ENCODE peak calls at places on chromosomes 6 and 20, in four cellular contexts. A is ovary, R is uterus, N is breast epithelium. B is an unnamed sample.

GRCh38 chr6:115058414-115059211 is 715.8 kb upstream of the HS3ST5 start:
- DNase-seq in A (no peak), R (no peak), N (no peak), B (no peak)

GRCh38 chr6:85047818-85048217 is 283.4 kb upstream of the TBX18 start:
- DNase-seq in A (no peak), R (no peak), N (no peak), B (no peak)

GRCh38 chr6:156719720-156720563 is 57.2 kb upstream of the ARID1B start:
- DNase-seq in A (peak; percentile 95), R (peak; percentile 93), N (peak; percentile 92), B (peak; percentile 90)

GRCh38 chr20:38165089-38165965 is at the start of gene TGM2:
- DNase-seq in A (peak; percentile 70), R (peak; percentile 85), N (no peak), B (peak; percentile 78)

GRCh38 chr6:94071835-94072234 is 652.5 kb upstream of the EPHA7 start:
- DNase-seq in A (no peak), R (no peak), N (no peak), B (no peak)

GRCh38 chr6:47721189-47721588 is 22.8 kb downstream of the ADGRF4 start:
- DNase-seq in A (no peak), R (no peak), N (no peak), B (no peak)

GRCh38 chr6:80214436-80215022 is 108.1 kb downstream of the BCKDHB start:
- DNase-seq in A (peak; percentile 24), R (no peak), N (no peak), B (peak; percentile 62)

GRCh38 chr6:13538084-13538483 is 36.3 kb upstream of the SIRT5 start:
- DNase-seq in A (no peak), R (no peak), N (no peak), B (no peak)

GRCh38 chr6:124961784-124962611 is at the start of gene RNF217:
- DNase-seq in A (peak; percentile 75), R (peak; percentile 73), N (peak; percentile 56), B (peak; percentile 55)
- TF ChIP-seq POLR2A in A (peak; percentile 50), R (peak; percentile 48), N (no peak), B (peak; percentile 53)

DNA sequence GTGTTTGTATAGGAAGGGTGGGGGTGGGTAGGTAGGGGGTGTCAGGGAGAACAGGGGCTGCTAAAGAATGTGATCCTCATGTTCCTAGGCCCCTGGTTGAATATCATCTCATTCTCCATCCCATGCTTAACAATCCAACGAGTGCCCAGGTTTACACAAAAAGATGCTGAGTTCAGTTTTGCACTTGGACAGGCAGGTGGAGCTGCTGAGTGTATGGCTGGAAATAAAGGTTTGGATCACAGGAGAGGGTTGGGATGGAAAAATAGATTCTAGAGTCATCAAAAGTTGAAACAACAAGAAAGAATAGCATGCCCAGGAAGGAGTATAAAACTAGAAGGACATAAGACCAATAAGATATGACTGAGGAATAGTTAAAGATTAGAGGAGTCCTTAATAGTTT is 14.2 kb downstream of the CHD6 start:
- DNase-seq in A (no peak), R (no peak), N (no peak), B (no peak)
- TF ChIP-seq CTCF in A (no peak), R (no peak), N (no peak), B (no peak)

DNA sequence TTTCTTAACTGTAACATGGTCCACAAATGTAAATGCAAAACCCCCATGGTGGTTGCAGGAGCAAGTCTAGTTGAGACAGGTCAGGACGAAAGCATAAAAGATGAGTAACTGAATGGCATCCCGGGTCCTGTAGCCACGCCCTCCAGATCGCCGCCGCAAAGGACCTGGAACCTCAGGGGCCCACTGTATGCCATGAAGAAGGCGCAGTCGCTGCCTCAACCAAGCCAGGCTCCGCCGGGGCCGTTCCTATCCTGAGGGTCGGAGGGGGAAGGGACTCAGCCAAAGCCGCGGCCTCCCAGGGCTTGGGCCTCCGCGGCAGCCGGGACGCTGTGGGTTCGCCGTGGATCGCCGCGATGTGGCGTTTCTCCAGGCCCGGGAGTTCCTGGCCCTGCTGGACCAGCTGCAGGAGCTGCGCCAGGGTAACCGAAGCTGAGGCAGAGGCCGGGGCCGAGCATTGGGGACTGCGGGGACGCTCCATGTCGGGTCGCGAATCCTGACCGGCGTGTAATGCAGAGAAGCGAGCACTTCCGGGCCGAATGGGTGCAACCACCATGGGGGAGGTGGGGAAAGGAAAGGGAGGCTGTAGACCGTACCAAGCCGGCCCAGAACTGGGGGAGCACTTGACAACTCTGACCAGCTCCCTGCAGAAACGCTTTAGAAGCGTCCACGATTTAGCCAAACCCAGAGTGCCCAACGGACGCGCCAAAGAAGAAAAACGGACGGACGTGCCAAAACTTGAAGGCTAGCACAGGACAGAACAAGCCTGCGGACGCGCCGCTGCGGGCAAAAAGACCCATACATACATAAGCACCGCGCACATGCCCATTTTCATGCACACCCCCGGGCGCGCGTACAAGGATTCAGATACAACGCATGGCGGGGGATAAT is 11.1 kb downstream of the RPL7L1 start:
- DNase-seq in A (peak; percentile 88), R (peak; percentile 92), N (peak; percentile 84), B (peak; percentile 96)
- TF ChIP-seq POLR2A in A (no peak), R (peak; percentile 20), N (peak; percentile 41), B (peak; percentile 71)

GRCh38 chr20:24149881-24150307 is 161.3 kb upstream of the GGTLC1 start:
- DNase-seq in A (no peak), R (no peak), N (no peak), B (peak; percentile 27)
- TF ChIP-seq CTCF in A (no peak), R (no peak), N (no peak), B (peak; percentile 35)

GRCh38 chr6:157753291-157753690 is 69.8 kb upstream of the SNX9 start:
- DNase-seq in A (no peak), R (no peak), N (no peak), B (no peak)

GRCh38 chr6:157748839-157749571 is 74.0 kb upstream of the SNX9 start:
- DNase-seq in A (no peak), R (no peak), N (no peak), B (no peak)

GRCh38 chr6:157755032-157755751 is 67.9 kb upstream of the SNX9 start:
- DNase-seq in A (no peak), R (no peak), N (no peak), B (no peak)

GRCh38 chr6:157754351-157754750 is 68.7 kb upstream of the SNX9 start:
- DNase-seq in A (no peak), R (no peak), N (no peak), B (no peak)

GRCh38 chr6:157751547-157752200 is 71.4 kb upstream of the SNX9 start:
- DNase-seq in A (no peak), R (no peak), N (no peak), B (no peak)
- TF ChIP-seq POLR2A in A (no peak), R (no peak), N (no peak), B (no peak)

DNA sequence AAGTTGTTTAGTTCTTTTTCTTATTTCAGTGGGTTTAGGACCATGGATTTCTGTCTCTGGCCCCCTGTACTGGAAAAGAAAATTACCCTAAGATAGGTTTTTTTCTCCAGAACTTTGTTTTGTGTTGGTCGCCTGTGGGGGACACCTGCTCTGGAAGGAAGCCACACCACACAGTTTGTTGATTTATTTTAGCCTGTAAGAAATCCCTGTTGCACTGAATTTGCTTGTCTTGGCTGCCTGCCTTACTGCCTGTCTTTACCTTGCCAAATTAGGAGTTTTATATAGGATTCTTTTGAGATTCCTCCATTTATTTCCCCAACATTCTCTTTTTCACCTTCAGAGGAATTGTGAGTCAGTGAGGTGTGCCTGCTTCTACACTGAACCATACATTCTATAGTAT is 248.1 kb downstream of the RFPL4B start:
- DNase-seq in A (no peak), R (no peak), N (no peak), B (no peak)
- TF ChIP-seq CTCF in A (no peak), R (no peak), N (no peak), B (no peak)

DNA sequence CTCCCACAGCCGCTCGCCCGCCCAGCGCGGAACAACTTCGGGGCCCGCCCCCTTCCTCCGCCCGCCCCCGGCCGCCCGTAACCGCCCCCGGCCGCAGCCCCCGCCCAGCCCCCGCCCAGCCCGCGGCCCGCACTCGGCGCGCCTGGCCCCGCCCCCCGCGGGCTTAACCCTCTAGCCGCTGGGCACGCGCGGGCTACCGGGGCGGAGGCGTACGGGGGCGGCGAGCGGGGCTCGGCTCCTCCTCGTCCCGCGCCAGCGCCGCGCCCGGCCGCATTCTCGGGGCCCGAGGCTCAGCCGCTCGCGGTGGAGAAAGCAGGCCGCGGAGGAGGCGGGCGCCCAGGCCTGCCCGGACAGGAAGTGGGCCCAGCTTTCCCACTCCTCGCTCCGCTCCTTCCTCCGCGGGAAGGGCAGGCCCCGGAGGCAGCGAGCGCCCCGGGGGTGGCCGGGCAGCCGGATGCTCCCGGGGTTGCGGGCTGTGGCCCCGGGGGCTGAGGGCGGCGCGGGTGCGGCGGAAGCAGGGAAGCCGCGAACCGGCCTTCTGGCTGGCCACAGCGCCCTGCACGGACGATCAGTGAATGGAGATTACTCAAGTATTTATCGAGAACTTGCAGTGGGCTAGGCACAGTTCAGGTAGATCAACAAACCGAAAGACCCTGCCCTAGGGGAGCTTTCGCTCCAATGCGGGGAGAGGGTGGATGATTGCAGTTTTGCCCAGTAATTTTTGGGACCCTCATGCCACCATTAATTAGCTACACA is at the start of gene TRAM2:
- DNase-seq in A (peak; percentile 85), R (peak; percentile 87), N (peak; percentile 57), B (peak; percentile 86)
- TF ChIP-seq POLR2A in A (peak; percentile 31), R (peak; percentile 21), N (no peak), B (peak; percentile 77)

GRCh38 chr6:26493258-26493657 is 6.8 kb upstream of the BTN1A1 start:
- DNase-seq in A (no peak), R (no peak), N (no peak), B (no peak)
- TF ChIP-seq CTCF in A (no peak), R (no peak), N (no peak), B (no peak)

B was measured in adrenal gland.